ENCODE peak calls at places on chromosomes 11 and 22, in five cellular contexts. K is AG09319, R is uterus, H is AG08396, X is fibroblast of mammary gland. C is an unnamed sample.

GRCh38 chr22:40383905-40384304 is 13.5 kb downstream of the SGSM3 start:
- DNase-seq in K (peak; percentile 20), R (no peak), H (no peak), X (peak; percentile 85), C (no peak)

GRCh38 chr11:90218606-90219005 is 4.2 kb downstream of the CHORDC1 start:
- DNase-seq in K (no peak), R (no peak), H (no peak), X (no peak), C (no peak)

GRCh38 chr11:75263944-75264349 is 23.4 kb downstream of the TPBGL start:
- DNase-seq in K (no peak), R (no peak), H (no peak), X (no peak), C (no peak)

GRCh38 chr11:24249921-24250320 is 246.9 kb upstream of the LUZP2 start:
- DNase-seq in K (no peak), R (no peak), H (no peak), X (no peak), C (no peak)

GRCh38 chr11:3222941-3223905 is 4.6 kb upstream of the MRGPRG start:
- DNase-seq in K (no peak), R (no peak), H (peak; percentile 7), X (no peak), C (no peak)

GRCh38 chr11:31779268-31779879 is 31.7 kb downstream of the PAX6 start:
- DNase-seq in K (no peak), R (no peak), H (peak; percentile 64), X (peak; percentile 71), C (no peak)

GRCh38 chr22:39723899-39724351 is 153.4 kb downstream of the CACNA1I start:
- DNase-seq in K (no peak), R (no peak), H (no peak), X (peak; percentile 32), C (no peak)

GRCh38 chr11:10659339-10660216 is 34.0 kb downstream of the IRAG1 start:
- DNase-seq in K (no peak), R (peak; percentile 68), H (peak; percentile 79), X (peak; percentile 94), C (no peak)

GRCh38 chr11:57885298-57886035 is 123.9 kb downstream of the CTNND1 start:
- DNase-seq in K (no peak), R (no peak), H (peak; percentile 20), X (peak; percentile 29), C (no peak)

GRCh38 chr11:66494458-66494857 is 14.2 kb downstream of the DPP3 start:
- DNase-seq in K (no peak), R (no peak), H (no peak), X (no peak), C (no peak)

GRCh38 chr11:45857834-45858492 is 10.7 kb downstream of the CRY2 start:
- DNase-seq in K (peak; percentile 96), R (peak; percentile 65), H (peak; percentile 63), X (peak; percentile 96), C (no peak)

GRCh38 chr22:37545703-37546435 is 14.4 kb upstream of the CDC42EP1 start:
- DNase-seq in K (peak; percentile 93), R (peak; percentile 97), H (peak; percentile 94), X (peak; percentile 94), C (peak; percentile 85)

GRCh38 chr11:121467965-121468364 is 15.2 kb upstream of the SORL1-AS1 start:
- DNase-seq in K (no peak), R (peak; percentile 46), H (no peak), X (no peak), C (no peak)